ENCODE peak calls at places on chromosomes 16 and 17, in four cellular contexts. L, N, B and I are unnamed samples.

GRCh38 chr16:66653581-66654350 is 42.8 kb downstream of the CMTM4 start:
- DNase-seq in L (no peak), N (no peak), B (no peak), I (no peak)

GRCh38 chr17:17830740-17831207 is 6.0 kb downstream of the SREBF1 start:
- DNase-seq in L (peak; percentile 73), N (no peak), B (no peak), I (no peak)

GRCh38 chr16:80526418-80527061 is 14.3 kb upstream of the DYNLRB2 start:
- DNase-seq in L (peak; percentile 79), N (peak; percentile 37), B (peak; percentile 49), I (peak; percentile 52)

GRCh38 chr16:71914802-71915201 is 19.5 kb downstream of the IST1 start:
- DNase-seq in L (no peak), N (no peak), B (no peak), I (no peak)

GRCh38 chr17:77506371-77506991 is 365.7 kb downstream of the SEC14L1 start:
- DNase-seq in L (peak; percentile 2), N (no peak), B (peak; percentile 36), I (no peak)

GRCh38 chr17:20896153-20896649 is 146.6 kb downstream of the USP22 start:
- DNase-seq in L (no peak), N (no peak), B (no peak), I (no peak)

GRCh38 chr16:80974649-80975376 is 31.9 kb downstream of the CMC2 start:
- DNase-seq in L (no peak), N (no peak), B (no peak), I (peak; percentile 10)

GRCh38 chr16:12239226-12239625 is 262.7 kb downstream of the SNX29 start:
- DNase-seq in L (no peak), N (no peak), B (no peak), I (no peak)

GRCh38 chr17:45749831-45750335 is 34.2 kb upstream of the CRHR1 start:
- DNase-seq in L (no peak), N (no peak), B (no peak), I (no peak)

GRCh38 chr17:72120878-72121163 is at the start of gene SOX9:
- DNase-seq in L (peak; percentile 93), N (peak; percentile 86), B (peak; percentile 95), I (peak; percentile 99)

GRCh38 chr16:85205747-85206471 is 93.6 kb upstream of the CIBAR2 start:
- DNase-seq in L (peak; percentile 54), N (no peak), B (peak; percentile 73), I (peak; percentile 50)

GRCh38 chr17:34598161-34598776 is 18.9 kb downstream of the TMEM132E start:
- DNase-seq in L (no peak), N (no peak), B (peak; percentile 75), I (no peak)

GRCh38 chr16:19115148-19116021 is 1.6 kb downstream of the ITPRIPL2 start:
- DNase-seq in L (no peak), N (peak; percentile 39), B (peak; percentile 35), I (no peak)

GRCh38 chr17:34565715-34566114 is 13.7 kb upstream of the TMEM132E start:
- DNase-seq in L (no peak), N (no peak), B (no peak), I (no peak)

DNA sequence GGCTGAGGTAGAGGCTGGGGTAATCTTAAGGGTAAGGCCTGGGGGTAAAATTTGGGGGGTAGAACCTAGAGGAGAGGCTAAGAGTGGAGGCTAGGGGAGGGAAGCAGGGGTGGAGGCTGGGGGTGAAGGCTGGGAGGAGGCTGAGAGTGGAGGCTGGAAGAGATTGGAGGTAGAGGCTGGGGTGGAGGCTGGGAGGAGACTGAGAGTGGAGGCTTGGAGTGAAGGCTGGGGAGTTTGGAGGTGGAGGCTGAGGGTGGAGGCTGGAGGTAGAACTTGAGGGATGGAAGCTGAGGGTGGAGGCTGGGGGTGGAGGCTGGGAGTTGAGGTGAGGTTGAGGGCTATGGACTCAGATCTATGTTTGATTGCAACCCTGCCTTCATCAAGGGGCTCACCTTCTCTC is 333.6 kb downstream of the C16orf95 start:
- DNase-seq in L (no peak), N (no peak), B (no peak), I (no peak)
- H3K27ac ChIP-seq in L (no peak overlapping the region), N (no peak overlapping the region), B (no peak overlapping the region), I (no peak overlapping the region)

DNA sequence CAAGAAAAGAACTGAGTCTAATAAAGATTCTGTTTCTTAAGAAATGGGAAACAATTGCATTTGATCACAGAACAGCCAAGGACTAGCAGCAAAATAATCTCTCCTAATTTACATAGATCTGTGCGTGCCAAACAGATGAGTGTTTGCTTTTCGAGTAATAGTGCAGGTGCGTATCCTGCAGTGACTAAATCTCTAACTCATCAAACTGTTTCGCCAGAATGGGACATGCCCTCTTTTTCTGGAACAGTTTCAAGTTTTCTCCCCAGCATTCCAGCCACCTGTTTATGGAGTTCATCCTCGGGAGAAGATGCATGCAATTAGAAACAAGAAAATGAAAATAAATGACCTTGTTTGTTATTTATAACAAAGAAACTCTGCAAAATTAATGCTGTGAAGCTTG is 5.7 kb upstream of the TOX3 start:
- DNase-seq in L (no peak), N (no peak), B (no peak), I (peak; percentile 59)
- H3K27ac ChIP-seq in L (no peak overlapping the region), N (no peak overlapping the region), B (no peak overlapping the region), I (no peak overlapping the region)

GRCh38 chr17:69431835-69432234 is 17.3 kb downstream of the MAP2K6 start:
- DNase-seq in L (no peak), N (no peak), B (no peak), I (no peak)
- H3K27ac ChIP-seq in L (no peak overlapping the region), N (no peak overlapping the region), B (peak overlapping the region; percentile 88), I (no peak overlapping the region)

DNA sequence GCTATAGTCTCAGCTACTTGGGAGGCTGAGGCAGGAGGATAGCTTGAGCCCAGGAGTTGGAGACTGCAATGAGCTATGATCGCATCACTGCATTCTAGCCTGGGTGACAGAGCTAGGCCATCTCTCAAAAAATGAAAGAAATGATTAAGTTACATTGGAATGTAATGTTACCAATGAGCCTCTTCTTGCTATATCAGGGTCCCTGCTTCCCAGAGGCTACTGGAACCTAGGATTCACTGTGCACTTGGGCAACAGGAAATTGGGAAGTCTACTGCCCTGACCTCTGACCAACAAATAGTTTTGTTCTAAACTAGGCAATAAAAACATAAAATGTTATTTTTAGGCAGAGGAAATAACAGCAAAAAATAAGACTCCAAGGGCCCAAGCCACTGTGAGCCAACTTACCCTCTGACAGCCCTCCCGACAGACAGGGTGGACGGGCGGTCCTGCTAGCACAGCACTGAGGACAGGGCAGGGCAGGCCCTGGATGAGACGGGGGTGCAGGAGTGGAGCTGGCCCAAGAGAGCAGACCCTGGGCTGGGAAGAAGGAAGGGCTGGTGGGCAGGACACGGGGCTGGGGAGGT is 27.5 kb downstream of the NSMCE1 start:
- DNase-seq in L (no peak), N (peak; percentile 27), B (no peak), I (no peak)
- H3K27ac ChIP-seq in L (peak overlapping the region; percentile 73), N (no peak overlapping the region), B (no peak overlapping the region), I (peak overlapping the region; percentile 30)

DNA sequence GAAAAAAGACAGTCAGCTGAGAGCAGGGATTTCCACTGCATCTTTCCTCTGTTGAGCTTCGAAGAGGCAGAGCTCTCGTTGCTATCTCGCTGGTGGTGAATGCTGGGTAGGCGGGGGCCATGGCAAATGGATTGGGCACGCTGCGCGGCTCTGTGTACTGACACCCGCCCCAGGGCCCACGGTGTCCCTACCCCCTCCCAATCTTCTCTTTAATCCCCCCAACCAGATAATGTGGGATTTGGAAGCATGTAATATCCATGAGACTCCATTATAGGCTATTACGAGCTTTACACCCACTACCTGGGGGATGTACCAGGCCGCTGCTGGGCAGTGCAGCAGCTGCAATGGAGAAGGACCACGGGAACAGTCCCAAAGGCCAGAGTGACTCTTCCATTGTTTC is 8.3 kb downstream of the PIPOX start:
- DNase-seq in L (no peak), N (no peak), B (no peak), I (no peak)
- H3K27ac ChIP-seq in L (no peak overlapping the region), N (no peak overlapping the region), B (peak overlapping the region; percentile 23), I (no peak overlapping the region)

GRCh38 chr17:47607481-47607880 is 42.2 kb upstream of the KPNB1 start:
- DNase-seq in L (no peak), N (no peak), B (no peak), I (no peak)

GRCh38 chr17:47615766-47616424 is 33.8 kb upstream of the KPNB1 start:
- DNase-seq in L (peak; percentile 71), N (no peak), B (peak; percentile 60), I (peak; percentile 19)

DNA sequence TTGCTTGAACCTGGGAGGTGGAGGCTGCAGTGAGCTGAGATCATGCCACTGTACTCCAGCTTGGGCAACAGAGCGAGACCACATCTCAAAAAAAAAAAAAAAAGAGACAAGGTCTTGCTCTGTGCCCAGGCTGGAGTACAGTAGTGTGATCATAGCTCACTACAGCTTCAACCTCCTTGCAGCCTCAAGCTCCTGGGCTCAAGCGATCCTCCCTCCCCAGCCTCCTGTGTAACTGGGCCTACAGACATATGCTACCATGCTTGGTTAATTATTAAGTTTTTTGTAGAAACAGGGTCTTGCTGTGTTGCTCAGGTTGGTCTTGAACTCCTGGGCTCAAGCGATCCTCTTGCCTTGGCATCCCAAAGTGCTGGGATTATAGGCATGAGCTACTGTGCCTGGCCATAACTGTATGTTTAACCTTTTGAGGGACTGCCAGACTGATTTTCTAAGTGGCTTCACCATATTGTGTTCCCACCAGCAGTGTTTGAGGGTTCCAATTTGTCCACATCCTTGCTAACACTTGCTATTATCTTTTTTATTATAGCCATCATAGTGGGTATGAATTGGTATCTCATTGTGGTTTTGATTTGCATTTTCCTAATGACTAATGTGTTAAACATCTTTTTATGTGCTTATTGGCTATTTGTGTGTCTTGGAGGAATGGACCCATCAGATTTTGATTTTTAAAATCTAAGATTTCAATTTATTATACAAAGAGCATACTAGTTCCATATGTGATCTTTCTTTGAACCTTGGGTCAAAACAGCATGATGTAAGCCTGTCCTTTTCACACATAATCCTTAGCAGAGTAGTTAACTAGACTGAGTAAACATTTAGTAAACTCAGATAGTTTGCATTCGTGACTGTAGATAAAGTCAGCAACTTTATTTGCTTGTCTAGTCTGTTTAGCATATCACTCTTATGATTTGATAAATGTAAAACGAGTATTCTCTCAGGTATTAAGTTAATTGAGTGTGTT is 38.1 kb upstream of the KPNB1 start:
- DNase-seq in L (no peak), N (no peak), B (no peak), I (no peak)
- H3K27ac ChIP-seq in L (peak overlapping the region; percentile 71), N (no peak overlapping the region), B (no peak overlapping the region), I (peak overlapping the region; percentile 40)

DNA sequence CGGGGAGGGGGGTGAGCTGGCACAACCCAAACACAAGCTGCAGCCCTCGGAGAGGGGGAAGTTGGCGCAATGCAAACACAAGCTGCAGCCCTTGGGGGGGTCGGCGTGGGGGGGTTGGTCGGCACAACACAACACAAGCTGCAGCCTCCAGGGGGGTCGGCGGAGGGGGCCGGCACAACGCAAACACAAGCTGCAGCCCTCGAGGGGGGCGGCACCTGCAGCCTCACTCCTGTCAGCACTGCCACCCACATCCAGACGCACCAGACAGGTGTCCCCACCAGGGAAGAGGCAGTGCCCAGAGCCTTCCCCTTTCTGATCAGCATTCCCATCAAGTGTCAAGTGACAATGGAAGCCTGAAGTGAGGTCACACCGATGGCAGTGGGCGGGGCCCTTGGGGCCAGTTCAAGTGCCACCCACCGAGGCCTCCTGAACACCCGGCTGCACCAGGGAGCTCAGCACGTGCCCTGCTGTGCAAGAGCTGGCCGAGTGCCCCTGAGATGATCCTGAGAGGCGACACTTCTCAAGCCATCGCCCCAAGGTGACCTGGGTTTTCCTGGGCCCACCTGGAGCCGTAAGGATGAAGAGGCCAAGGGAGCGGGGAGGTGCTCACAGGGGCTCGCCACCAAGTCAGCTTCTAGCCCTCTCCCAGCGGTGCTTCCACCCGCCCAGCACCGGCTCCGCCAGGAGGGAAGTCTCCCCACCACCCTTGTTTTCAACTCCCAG is 59.3 kb downstream of the KLHDC4 start:
- DNase-seq in L (peak; percentile 50), N (no peak), B (no peak), I (no peak)
- H3K27ac ChIP-seq in L (no peak overlapping the region), N (no peak overlapping the region), B (no peak overlapping the region), I (no peak overlapping the region)

GRCh38 chr17:1519678-1520077 is 3.3 kb upstream of the INPP5K start:
- DNase-seq in L (no peak), N (no peak), B (no peak), I (no peak)
- H3K27ac ChIP-seq in L (no peak overlapping the region), N (no peak overlapping the region), B (no peak overlapping the region), I (peak overlapping the region; percentile 24)